ENCODE peak calls at places on chromosomes 7 and 10, in four cellular contexts. P is activated CD4-positive, alpha-beta T cell treated with anti-CD3 and anti-CD28 coated beads, Interleukin-2, amount 10 ng/mL, durations not matched to agents 7 days and 5 days; Z is adrenal gland; O is amygdala. W is an unnamed sample.

GRCh38 chr7:15829689-15830088 is 143.2 kb upstream of the MEOX2 start:
- DNase-seq in P (no peak), Z (no peak), O (no peak), W (no peak)

GRCh38 chr10:51421853-51422252 is 277.5 kb downstream of the CSTF2T start:
- DNase-seq in P (no peak), Z (no peak), O (no peak), W (no peak)

GRCh38 chr7:107836237-107837144 is 33.5 kb upstream of the SLC26A3 start:
- DNase-seq in P (no peak), Z (no peak), O (no peak), W (no peak)

GRCh38 chr7:93030605-93031225 is 87.1 kb downstream of the SAMD9 start:
- DNase-seq in P (no peak), Z (no peak), O (no peak), W (no peak)

GRCh38 chr10:17026686-17027485 is 102.7 kb downstream of the CUBN start:
- DNase-seq in P (peak), Z (no peak), O (no peak), W (no peak)

GRCh38 chr10:102796407-102797176 is 40.6 kb downstream of the CYP17A1 start:
- DNase-seq in P (peak), Z (peak), O (peak), W (peak)

GRCh38 chr7:144656960-144657359 is 178.9 kb downstream of the TPK1 start:
- DNase-seq in P (no peak), Z (no peak), O (no peak), W (no peak)

GRCh38 chr10:65622608-65623007 is 1303.2 kb upstream of the LRRTM3 start:
- DNase-seq in P (no peak), Z (no peak), O (no peak), W (no peak)

GRCh38 chr10:12656518-12657142 is 307.3 kb downstream of the CAMK1D start:
- DNase-seq in P (peak), Z (no peak), O (no peak), W (no peak)

GRCh38 chr7:73830618-73830871 is 251 bp upstream of the CLDN4 start:
- DNase-seq in P (no peak), Z (no peak), O (no peak), W (no peak)

W was measured in head of caudate nucleus.